ENCODE peak calls at places on chromosomes 1 and 21, in seven cellular contexts. L, A, H, G, O, K and E are unnamed samples.

GRCh38 chr1:8266436-8267165 is 51.3 kb upstream of the SLC45A1 start:
- DNase-seq in L (no peak), A (no peak), H (no peak), G (no peak), O (peak; percentile 56), K (no peak), E (no peak)

GRCh38 chr21:46304955-46305354 is 18.7 kb downstream of the C21orf58 start:
- DNase-seq in L (no peak), A (no peak), H (no peak), G (no peak), O (no peak), K (no peak), E (no peak)

GRCh38 chr1:39269791-39270342 is 65.4 kb downstream of the MACF1 start:
- DNase-seq in L (no peak), A (no peak), H (no peak), G (no peak), O (no peak), K (no peak), E (no peak)

GRCh38 chr1:158016651-158017335 is 23.3 kb downstream of the KIRREL1 start:
- DNase-seq in L (no peak), A (no peak), H (no peak), G (no peak), O (no peak), K (no peak), E (peak; percentile 55)

GRCh38 chr1:248820041-248820585 is 5.6 kb downstream of the SH3BP5L start:
- DNase-seq in L (no peak), A (no peak), H (no peak), G (no peak), O (no peak), K (no peak), E (no peak)

GRCh38 chr1:180156631-180157091 is 2.0 kb downstream of the QSOX1 start:
- DNase-seq in L (no peak), A (no peak), H (peak; percentile 78), G (no peak), O (no peak), K (no peak), E (no peak)

GRCh38 chr1:203643213-203644045 is 16.8 kb downstream of the ATP2B4 start:
- DNase-seq in L (no peak), A (no peak), H (peak; percentile 80), G (no peak), O (no peak), K (no peak), E (no peak)

GRCh38 chr1:77447669-77448068 is 165.8 kb downstream of the AK5 start:
- DNase-seq in L (no peak), A (no peak), H (no peak), G (no peak), O (no peak), K (no peak), E (peak; percentile 8)

GRCh38 chr1:5993553-5994510 is 1.6 kb upstream of the NPHP4 start:
- DNase-seq in L (no peak), A (no peak), H (no peak), G (no peak), O (no peak), K (no peak), E (no peak)

GRCh38 chr1:20697560-20697959 is 20.2 kb downstream of the KIF17 start:
- DNase-seq in L (no peak), A (no peak), H (no peak), G (no peak), O (peak; percentile 48), K (no peak), E (no peak)

GRCh38 chr1:30111431-30111830 is 612.0 kb downstream of the MATN1 start:
- DNase-seq in L (peak; percentile 43), A (no peak), H (peak; percentile 14), G (no peak), O (peak; percentile 87), K (peak; percentile 38), E (no peak)

GRCh38 chr1:220160027-220160426 is 66.1 kb downstream of the IARS2 start:
- DNase-seq in L (no peak), A (no peak), H (no peak), G (no peak), O (no peak), K (no peak), E (no peak)

GRCh38 chr1:32626176-32626575 is 24.2 kb downstream of the ZBTB8OS start:
- DNase-seq in L (no peak), A (no peak), H (no peak), G (no peak), O (no peak), K (no peak), E (no peak)

GRCh38 chr1:206866062-206866461 is 639 bp downstream of the IL20 start:
- DNase-seq in L (no peak), A (no peak), H (peak; percentile 18), G (no peak), O (no peak), K (no peak), E (no peak)

GRCh38 chr1:217493290-217493689 is 137.6 kb downstream of the GPATCH2 start:
- DNase-seq in L (no peak), A (no peak), H (peak; percentile 1), G (no peak), O (no peak), K (no peak), E (peak; percentile 18)

GRCh38 chr1:205321109-205321958 is at the start of gene NUAK2:
- DNase-seq in L (peak; percentile 91), A (no peak), H (peak; percentile 77), G (peak; percentile 79), O (peak; percentile 99), K (peak; percentile 91), E (no peak)

GRCh38 chr1:48697066-48697707 is 79.5 kb downstream of the BEND5 start:
- DNase-seq in L (peak; percentile 32), A (peak; percentile 30), H (no peak), G (peak; percentile 50), O (peak; percentile 95), K (peak; percentile 38), E (no peak)

GRCh38 chr1:193068013-193068412 is 8.6 kb downstream of the RO60 start:
- DNase-seq in L (no peak), A (no peak), H (no peak), G (no peak), O (no peak), K (no peak), E (no peak)

GRCh38 chr21:43337901-43338655 is 88.9 kb downstream of the SIK1 start:
- DNase-seq in L (no peak), A (no peak), H (no peak), G (no peak), O (no peak), K (no peak), E (no peak)

GRCh38 chr1:111621050-111621449 is 1.5 kb downstream of the RAP1A start:
- DNase-seq in L (no peak), A (no peak), H (peak; percentile 12), G (no peak), O (no peak), K (no peak), E (no peak)

GRCh38 chr1:19120070-19120469 is 90.0 kb downstream of the UBR4 start:
- DNase-seq in L (no peak), A (no peak), H (no peak), G (no peak), O (peak; percentile 22), K (no peak), E (no peak)

GRCh38 chr1:222090103-222090502 is 348.2 kb upstream of the DUSP10 start:
- DNase-seq in L (no peak), A (no peak), H (peak; percentile 76), G (no peak), O (no peak), K (no peak), E (no peak)

GRCh38 chr1:164240081-164240480 is 318.9 kb upstream of the PBX1 start:
- DNase-seq in L (no peak), A (no peak), H (no peak), G (no peak), O (peak; percentile 73), K (peak; percentile 5), E (no peak)

DNA sequence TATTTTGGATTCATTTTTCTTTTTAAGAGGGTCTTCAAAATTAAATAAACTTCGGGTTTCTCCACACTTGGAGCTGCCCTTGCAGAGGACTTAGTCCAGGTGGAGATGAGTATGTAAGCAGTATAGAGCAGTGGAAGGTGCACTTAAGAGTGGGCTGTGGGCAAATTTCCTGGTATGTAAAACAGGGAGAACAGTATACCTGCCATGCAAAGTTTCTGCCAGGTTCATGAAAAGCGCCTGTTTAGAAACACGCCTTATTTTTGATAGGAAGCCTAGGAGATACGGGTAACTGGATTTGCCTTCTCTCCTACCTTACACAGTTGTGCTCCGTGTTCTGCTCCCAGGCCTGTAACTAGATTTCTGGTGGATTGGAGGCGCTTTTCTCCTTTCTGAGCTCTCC is 1.2 kb downstream of the KDM4A start:
- DNase-seq in L (no peak), A (no peak), H (no peak), G (no peak), O (no peak), K (no peak), E (no peak)
- H3K27ac ChIP-seq in L (no peak overlapping the region), A (peak overlapping the region; percentile 87), H (no peak overlapping the region), G (no peak overlapping the region), O (no peak overlapping the region), K (no peak overlapping the region), E (peak overlapping the region; percentile 91)

DNA sequence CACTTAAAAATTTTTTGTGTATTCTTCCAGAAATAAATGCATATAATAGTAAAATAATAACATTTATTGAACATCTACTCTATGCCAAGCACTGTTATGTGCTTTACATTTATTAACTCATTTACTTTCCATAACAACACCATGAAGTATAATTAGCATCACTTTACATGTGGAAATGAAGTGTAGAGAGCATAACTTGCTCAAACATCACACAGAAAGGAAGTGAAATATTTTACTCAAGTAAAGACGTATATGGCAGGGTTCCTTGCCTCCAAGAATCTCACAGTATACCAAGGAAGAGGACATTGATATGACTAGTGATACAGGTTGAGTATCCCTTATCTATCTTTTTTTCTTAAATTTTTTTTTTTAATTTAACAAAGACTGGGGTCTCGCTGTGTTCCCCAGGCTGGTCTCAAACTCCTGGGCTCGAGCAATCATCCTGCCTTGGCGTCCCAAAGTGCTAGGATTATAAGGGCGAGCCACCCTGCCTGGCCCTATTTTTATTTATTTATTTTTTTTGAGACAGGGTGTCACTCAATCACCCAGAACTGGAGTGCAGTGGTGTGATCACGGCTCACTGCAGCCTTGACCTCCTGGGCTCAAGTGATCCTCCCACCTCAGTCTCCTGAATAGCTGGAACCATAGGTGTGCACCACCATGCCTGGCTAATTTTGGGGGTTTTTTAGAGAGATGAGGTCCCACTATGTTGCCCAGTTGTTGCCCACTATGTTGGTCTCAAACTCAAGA is 7.7 kb upstream of the CLIC4 start:
- DNase-seq in L (no peak), A (no peak), H (no peak), G (no peak), O (no peak), K (no peak), E (no peak)
- H3K27ac ChIP-seq in L (no peak overlapping the region), A (no peak overlapping the region), H (no peak overlapping the region), G (no peak overlapping the region), O (no peak overlapping the region), K (no peak overlapping the region), E (no peak overlapping the region)

GRCh38 chr21:27719226-27719625 is 752.3 kb upstream of the ADAMTS5 start:
- DNase-seq in L (no peak), A (no peak), H (no peak), G (no peak), O (no peak), K (no peak), E (no peak)
- H3K27ac ChIP-seq in L (no peak overlapping the region), A (no peak overlapping the region), H (no peak overlapping the region), G (no peak overlapping the region), O (no peak overlapping the region), K (no peak overlapping the region), E (no peak overlapping the region)

DNA sequence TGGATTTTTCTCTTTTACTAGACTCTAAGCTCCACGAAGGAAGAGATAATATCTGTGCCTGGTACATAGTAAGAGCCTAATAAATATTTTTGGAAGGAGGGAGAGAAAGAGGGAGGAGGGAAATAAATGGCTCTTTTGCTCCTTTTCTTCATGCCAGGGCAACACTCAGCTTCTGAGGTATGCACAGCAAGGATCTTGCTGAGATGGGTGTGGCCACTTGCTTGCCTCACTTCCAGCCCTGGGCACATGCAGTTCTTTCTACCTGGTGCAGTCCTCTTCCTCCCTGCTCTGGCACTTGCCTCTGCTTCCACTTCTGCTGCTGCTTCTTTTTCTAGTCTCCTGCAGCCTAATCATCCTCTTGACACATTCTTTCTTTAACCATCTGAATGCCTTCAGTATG is 148.1 kb downstream of the FGGY start:
- DNase-seq in L (no peak), A (no peak), H (peak; percentile 35), G (no peak), O (no peak), K (peak; percentile 50), E (peak; percentile 26)
- H3K27ac ChIP-seq in L (no peak overlapping the region), A (no peak overlapping the region), H (peak overlapping the region; percentile 69), G (no peak overlapping the region), O (no peak overlapping the region), K (no peak overlapping the region), E (peak overlapping the region; percentile 74)